ENCODE peak calls at places on chromosomes 5 and 9, in seven cellular contexts. V is ovary, H is AG04450, R is mucosa of descending colon, X is stomach, W is fibroblast of pulmonary artery, C is upper lobe of right lung. Z is an unnamed sample.

GRCh38 chr5:178319541-178320041 is 87.0 kb upstream of the PHYKPL start:
- DNase-seq in W (no peak), R (no peak), X (no peak), C (peak), H (no peak), V (no peak), Z (no peak)

GRCh38 chr9:96871176-96871575 is 16.9 kb upstream of the ZNF782 start:
- DNase-seq in C (no peak), H (no peak), W (no peak), R (no peak), X (no peak), V (no peak), Z (no peak)

GRCh38 chr5:140690941-140691924 is at the start of the genes HARS1 and HARS2:
- DNase-seq in C (peak), R (peak), V (peak), X (peak), W (peak), H (peak), Z (peak)

GRCh38 chr5:156559955-156560354 is 233.0 kb downstream of the SGCD start:
- DNase-seq in C (no peak), X (no peak), H (no peak), R (no peak), W (no peak), V (no peak), Z (no peak)

GRCh38 chr9:125650271-125650737 is 56.7 kb downstream of the MAPKAP1 start:
- DNase-seq in V (no peak), R (no peak), C (no peak), W (peak), X (no peak), H (no peak), Z (peak)

GRCh38 chr9:114017741-114018715 is 60.1 kb downstream of the AMBP start:
- DNase-seq in W (no peak), R (no peak), X (peak), H (no peak), C (no peak), V (peak), Z (no peak)

GRCh38 chr9:119963258-119963797 is 594.1 kb upstream of the BRINP1 start:
- DNase-seq in H (no peak), V (no peak), R (no peak), C (no peak), X (no peak), W (peak), Z (peak)

GRCh38 chr5:134530375-134531077 is 5.1 kb downstream of the JADE2 start:
- DNase-seq in W (no peak), H (no peak), R (no peak), V (peak), X (peak), C (no peak), Z (no peak)

GRCh38 chr5:144697847-144698262 is 527.2 kb downstream of the KCTD16 start:
- DNase-seq in C (no peak), W (peak), H (peak), X (no peak), V (no peak), R (no peak), Z (peak)

DNA sequence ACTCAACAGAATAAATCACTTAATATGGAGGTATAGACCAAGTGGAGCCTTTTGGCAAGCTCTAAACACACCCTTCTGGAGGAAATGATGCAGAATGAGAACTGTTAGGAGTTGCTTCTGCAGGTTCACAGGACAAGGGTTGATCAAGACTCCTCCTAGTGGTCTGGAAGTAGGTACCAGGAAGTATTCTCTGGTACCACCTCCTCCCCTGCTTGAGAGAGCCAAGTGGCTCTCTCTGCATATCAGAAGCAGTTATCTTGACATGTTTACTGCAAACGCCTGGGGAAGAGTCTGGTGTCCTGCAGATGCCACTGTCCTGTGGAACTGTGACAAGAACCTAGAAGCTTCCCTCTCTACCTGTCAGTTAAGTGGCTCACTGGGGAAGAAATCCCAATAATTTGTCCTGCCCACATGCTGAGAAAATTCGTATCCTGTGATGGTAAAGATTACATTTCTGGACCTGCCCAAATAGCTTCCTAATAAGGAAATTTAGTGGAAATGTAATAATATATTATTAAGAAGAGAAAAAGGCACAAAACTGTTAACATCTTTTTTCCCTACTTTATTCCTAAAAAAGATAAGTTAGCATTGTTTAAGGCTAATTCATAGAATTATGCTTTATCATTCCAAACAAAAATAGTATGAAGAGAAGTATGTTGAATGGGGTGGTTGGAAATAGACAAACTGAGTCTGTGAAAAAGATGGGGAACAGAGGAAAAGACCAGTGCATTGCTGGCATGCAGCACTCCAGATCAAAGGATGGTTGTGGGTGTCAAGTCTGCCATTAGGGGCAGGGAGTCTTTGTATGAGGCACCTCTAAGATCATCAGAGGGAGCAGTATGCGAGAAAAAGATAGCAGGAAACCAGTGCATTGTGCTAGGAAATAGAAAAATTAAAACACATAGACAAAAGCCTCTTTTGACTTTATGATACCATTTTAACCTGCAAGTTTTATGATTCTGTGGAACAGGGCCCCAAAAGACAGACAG is 118.8 kb downstream of the CDC42SE2 start:
- DNase-seq in V (no peak), W (peak), R (no peak), C (no peak), X (no peak), H (peak), Z (peak)
- TF ChIP-seq CTCF in V (no peak), W (peak), R (no peak), C (peak), X (peak), H (peak), Z (peak)

GRCh38 chr5:17400724-17401508 is 97.1 kb upstream of the TAF11L2 start:
- DNase-seq in V (no peak), H (no peak), R (no peak), W (no peak), C (no peak), X (no peak), Z (no peak)
- H3K4me3 ChIP-seq in V (no peak), H (no peak), R (no peak), W (no peak), C (no peak), X (no peak), Z (no peak)

GRCh38 chr9:132670359-132670815 is at the start of gene GTF3C4:
- DNase-seq in X (peak), V (peak), H (peak), C (peak), W (peak), R (peak), Z (peak)

GRCh38 chr9:132671620-132672412 is 1.6 kb downstream of the GTF3C4 start:
- DNase-seq in R (no peak), W (no peak), V (no peak), H (no peak), C (no peak), X (no peak), Z (peak)

GRCh38 chr9:132669329-132669635 is 501 bp downstream of the DDX31 start:
- DNase-seq in V (no peak), C (no peak), R (no peak), H (no peak), W (no peak), X (no peak), Z (no peak)

GRCh38 chr9:132670816-132671371 is 630 bp downstream of the GTF3C4 start:
- DNase-seq in V (no peak), C (peak), H (no peak), R (peak), W (peak), X (no peak), Z (peak)

GRCh38 chr9:132669636-132670358 is at the start of gene DDX31:
- DNase-seq in C (peak), W (peak), H (peak), V (peak), X (peak), R (peak), Z (peak)
- TF ChIP-seq CTCF in C (peak), W (no peak), H (no peak), V (no peak), X (no peak), R (peak), Z (no peak)

GRCh38 chr9:69258551-69258950 is 66.5 kb upstream of the ENTREP1 start:
- DNase-seq in W (no peak), X (no peak), V (no peak), H (no peak), R (no peak), C (no peak), Z (no peak)

GRCh38 chr9:69253057-69253456 is 72.0 kb upstream of the ENTREP1 start:
- DNase-seq in W (no peak), H (no peak), C (no peak), R (no peak), V (no peak), X (no peak), Z (peak)

GRCh38 chr9:69254223-69254622 is 70.8 kb upstream of the ENTREP1 start:
- DNase-seq in W (no peak), C (no peak), H (no peak), R (no peak), V (no peak), X (no peak), Z (no peak)

GRCh38 chr9:69252436-69252835 is 72.6 kb upstream of the ENTREP1 start:
- DNase-seq in R (no peak), X (no peak), V (no peak), W (no peak), H (no peak), C (no peak), Z (no peak)

GRCh38 chr9:69255591-69255990 is 69.4 kb upstream of the ENTREP1 start:
- DNase-seq in H (no peak), R (no peak), X (no peak), V (no peak), C (no peak), W (no peak), Z (no peak)
- H3K4me3 ChIP-seq in H (no peak), R (no peak), X (no peak), V (no peak), C (no peak), W (no peak), Z (no peak)